ENCODE peak calls at places on chromosome 3, in seven cellular contexts. A, J, Y, L, F, M and B are unnamed samples.
A peak's percentile ranks its signal among the peaks of the same experiment; 100 is the strongest.

GRCh38 chr3:158489181-158489580 is 81.8 kb upstream of the MLF1 start:
- DNase-seq in Y (no peak), M (no peak), F (no peak), L (no peak), J (no peak), A (no peak), B (no peak)

GRCh38 chr3:194339356-194339755 is 11.8 kb downstream of the CPN2 start:
- DNase-seq in Y (no peak), F (no peak), M (no peak), A (no peak), J (peak; percentile 20), L (no peak), B (no peak)

GRCh38 chr3:58639001-58639400 is 27.6 kb downstream of the FAM3D start:
- DNase-seq in M (no peak), Y (no peak), L (peak; percentile 55), A (no peak), J (no peak), F (peak; percentile 4), B (no peak)

GRCh38 chr3:49248828-49249227 is 28.2 kb downstream of the C3orf62 start:
- DNase-seq in Y (no peak), M (no peak), A (no peak), J (peak; percentile 12), L (peak; percentile 19), F (no peak), B (peak; percentile 74)

GRCh38 chr3:166526878-166527277 is 689.7 kb upstream of the BCHE start:
- DNase-seq in L (no peak), J (no peak), F (no peak), A (no peak), M (no peak), Y (no peak), B (no peak)

GRCh38 chr3:130850846-130851245 is 43.0 kb upstream of the ATP2C1 start:
- DNase-seq in M (no peak), L (peak; percentile 6), F (no peak), Y (no peak), A (no peak), J (peak; percentile 33), B (no peak)

GRCh38 chr3:197083486-197083885 is 53.9 kb upstream of the MELTF start:
- DNase-seq in J (no peak), L (peak; percentile 90), M (no peak), Y (no peak), F (peak; percentile 37), A (peak; percentile 18), B (no peak)

GRCh38 chr3:69472093-69472492 is 86.2 kb upstream of the FRMD4B start:
- DNase-seq in F (no peak), M (no peak), A (no peak), Y (no peak), J (no peak), L (no peak), B (no peak)

GRCh38 chr3:150582620-150583019 is 20.5 kb upstream of the SELENOT start:
- DNase-seq in A (no peak), Y (no peak), J (no peak), L (no peak), F (no peak), M (no peak), B (no peak)

GRCh38 chr3:63979093-63979492 is 44.2 kb downstream of the PSMD6 start:
- DNase-seq in A (no peak), M (no peak), J (no peak), F (no peak), Y (no peak), L (peak; percentile 58), B (no peak)
- H3K4me3 ChIP-seq in A (no peak overlapping the region), M (no peak overlapping the region), J (no peak overlapping the region), F (no peak overlapping the region), Y (no peak overlapping the region), L (no peak overlapping the region), B (no peak overlapping the region)

GRCh38 chr3:127640031-127640355 is 11.0 kb downstream of the PODXL2 start:
- DNase-seq in Y (no peak), J (no peak), L (no peak), F (no peak), M (no peak), A (no peak), B (no peak)
- H3K27ac ChIP-seq in Y (no peak overlapping the region), J (no peak overlapping the region), L (no peak overlapping the region), F (no peak overlapping the region), M (no peak overlapping the region), A (no peak overlapping the region), B (no peak overlapping the region)

DNA sequence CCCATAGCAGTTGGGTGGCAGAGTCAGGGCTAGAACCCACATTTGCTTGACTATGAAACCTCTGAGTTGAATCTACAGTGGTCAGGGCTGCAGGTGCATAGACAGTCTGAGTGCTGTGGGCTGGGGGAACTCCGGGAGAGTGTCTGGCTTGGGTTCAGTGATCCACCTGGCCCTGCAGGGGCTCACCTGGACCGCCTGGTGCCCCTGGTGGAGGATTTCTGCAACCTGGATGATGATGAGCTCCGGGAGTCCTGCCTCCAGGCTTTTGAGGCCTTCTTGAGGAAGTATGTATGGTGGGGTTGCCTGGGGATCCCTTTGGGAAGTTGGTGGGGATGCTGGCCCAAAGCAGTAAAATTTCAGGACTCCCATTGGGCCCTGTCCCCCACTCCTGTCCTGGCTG is 16.3 kb downstream of the CAND2 start:
- DNase-seq in Y (no peak), M (no peak), F (no peak), A (no peak), J (no peak), L (no peak), B (no peak)
- TF ChIP-seq CTCF in Y (no peak), M (no peak), F (no peak), A (no peak), J (no peak), L (no peak), B (no peak)

GRCh38 chr3:77079988-77080585 is 40.2 kb downstream of the ROBO2 start:
- DNase-seq in J (no peak), A (no peak), L (no peak), Y (no peak), M (no peak), F (no peak), B (no peak)

GRCh38 chr3:77086408-77086807 is 46.5 kb downstream of the ROBO2 start:
- DNase-seq in F (no peak), L (no peak), M (no peak), J (no peak), Y (no peak), A (no peak), B (no peak)

GRCh38 chr3:77081240-77081661 is 41.4 kb downstream of the ROBO2 start:
- DNase-seq in A (no peak), J (no peak), Y (no peak), L (peak; percentile 65), F (peak; percentile 41), M (no peak), B (no peak)

GRCh38 chr3:77084511-77084910 is 44.6 kb downstream of the ROBO2 start:
- DNase-seq in Y (no peak), J (no peak), M (no peak), A (no peak), F (no peak), L (no peak), B (no peak)
- H3K4me3 ChIP-seq in Y (no peak overlapping the region), J (no peak overlapping the region), M (no peak overlapping the region), A (no peak overlapping the region), F (no peak overlapping the region), L (no peak overlapping the region), B (no peak overlapping the region)

GRCh38 chr3:15329058-15330005 is 3.1 kb downstream of the SH3BP5 start:
- DNase-seq in A (peak; percentile 52), M (no peak), F (no peak), Y (no peak), J (no peak), L (no peak), B (no peak)
- H3K27ac ChIP-seq in A (peak overlapping the region; percentile 93), M (peak overlapping the region; percentile 87), F (peak overlapping the region; percentile 53), Y (peak overlapping the region; percentile 37), J (no peak overlapping the region), L (no peak overlapping the region), B (no peak overlapping the region)

DNA sequence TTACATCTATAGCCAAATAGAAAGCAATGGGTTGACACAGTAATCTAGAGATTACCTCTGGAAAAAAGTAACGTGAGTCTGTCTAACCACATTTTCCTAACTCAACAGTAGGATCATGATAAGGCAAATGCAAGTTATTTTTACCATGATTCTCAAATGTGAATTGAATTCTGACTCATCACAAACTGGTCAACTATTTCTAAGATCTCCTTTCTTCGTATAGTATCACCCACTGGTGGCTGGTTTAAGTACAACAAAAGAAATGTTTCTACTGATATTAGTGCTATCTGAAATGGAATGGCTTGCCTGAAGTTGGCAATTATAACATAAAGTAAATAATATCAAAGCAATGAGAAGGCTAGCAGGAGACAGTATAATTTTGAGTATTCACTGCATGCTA is 102.2 kb downstream of the ABI3BP start:
- DNase-seq in L (peak; percentile 77), A (no peak), F (no peak), Y (no peak), J (no peak), M (no peak), B (no peak)
- TF ChIP-seq CTCF in L (no peak), A (no peak), F (peak; percentile 16), Y (no peak), J (peak; percentile 20), M (no peak), B (no peak)

GRCh38 chr3:152474585-152474984 is 205.9 kb downstream of the MBNL1 start:
- DNase-seq in A (peak; percentile 21), L (peak; percentile 59), J (peak; percentile 64), F (no peak), M (no peak), Y (no peak), B (peak; percentile 60)

GRCh38 chr3:152470893-152471292 is 202.2 kb downstream of the MBNL1 start:
- DNase-seq in Y (no peak), A (no peak), L (no peak), J (no peak), M (no peak), F (no peak), B (no peak)

GRCh38 chr3:152470095-152470494 is 201.4 kb downstream of the MBNL1 start:
- DNase-seq in M (no peak), L (no peak), F (no peak), J (no peak), A (no peak), Y (no peak), B (no peak)

GRCh38 chr3:152472606-152472954 is 203.9 kb downstream of the MBNL1 start:
- DNase-seq in M (no peak), Y (no peak), L (no peak), J (no peak), F (no peak), A (no peak), B (no peak)

GRCh38 chr3:152471814-152472605 is 203.3 kb downstream of the MBNL1 start:
- DNase-seq in J (peak; percentile 82), M (peak; percentile 62), Y (no peak), L (peak; percentile 43), A (peak; percentile 71), F (peak; percentile 42), B (no peak)
- H3K4me3 ChIP-seq in J (no peak overlapping the region), M (peak overlapping the region; percentile 3), Y (peak overlapping the region; percentile 42), L (no peak overlapping the region), A (no peak overlapping the region), F (peak overlapping the region; percentile 18), B (peak overlapping the region; percentile 4)

GRCh38 chr3:169668081-169668956 is 4.8 kb upstream of the MECOM start:
- DNase-seq in F (peak; percentile 47), Y (no peak), M (peak; percentile 64), J (no peak), A (no peak), L (peak; percentile 45), B (no peak)
- H3K27ac ChIP-seq in F (peak overlapping the region; percentile 75), Y (peak overlapping the region; percentile 47), M (peak overlapping the region; percentile 97), J (no peak overlapping the region), A (no peak overlapping the region), L (no peak overlapping the region), B (no peak overlapping the region)